ENCODE peak calls at places on chromosomes 5 and 9, in six cellular contexts. K is brain microvascular endothelial cell, E is memory B cell, W is substantia nigra, P is NAMALWA, G is WTC11. V is an unnamed sample.

GRCh38 chr5:66769839-66770617 is 173.8 kb downstream of the MAST4 start:
- DNase-seq in K (no peak), E (no peak), W (peak; percentile 34), P (peak; percentile 5), G (peak; percentile 70), V (peak; percentile 26)

GRCh38 chr5:95822408-95823240 is at the start of gene GLRX:
- DNase-seq in K (peak; percentile 73), E (no peak), W (peak; percentile 58), P (peak; percentile 84), G (peak; percentile 56), V (peak; percentile 66)

GRCh38 chr9:12785251-12785880 is 10.5 kb downstream of the LURAP1L start:
- DNase-seq in K (peak; percentile 24), E (no peak), W (peak; percentile 4), P (no peak), G (no peak), V (peak; percentile 53)

GRCh38 chr9:126229501-126229900 is 97.1 kb upstream of the MVB12B start:
- DNase-seq in K (no peak), E (no peak), W (no peak), P (no peak), G (no peak), V (no peak)

GRCh38 chr9:92035146-92035545 is 80.1 kb downstream of the SPTLC1 start:
- DNase-seq in K (no peak), E (no peak), W (no peak), P (no peak), G (no peak), V (no peak)

GRCh38 chr9:77808750-77809079 is 160.6 kb upstream of the GNA14 start:
- DNase-seq in K (no peak), E (no peak), W (no peak), P (no peak), G (no peak), V (peak; percentile 17)

GRCh38 chr5:170137694-170138214 is 32.1 kb downstream of the FOXI1 start:
- DNase-seq in K (no peak), E (no peak), W (no peak), P (no peak), G (no peak), V (no peak)

GRCh38 chr9:112337547-112337946 is 4.1 kb upstream of the PTBP3 start:
- DNase-seq in K (no peak), E (no peak), W (no peak), P (no peak), G (no peak), V (no peak)

GRCh38 chr9:78909566-78909965 is 612.6 kb downstream of the PSAT1 start:
- DNase-seq in K (peak; percentile 18), E (no peak), W (no peak), P (no peak), G (no peak), V (no peak)

GRCh38 chr5:54194326-54194725 is 116.0 kb downstream of the ARL15 start:
- DNase-seq in K (no peak), E (no peak), W (no peak), P (peak; percentile 23), G (no peak), V (no peak)

GRCh38 chr5:89211836-89212235 is 328.9 kb upstream of the MEF2C start:
- DNase-seq in K (peak; percentile 78), E (no peak), W (no peak), P (no peak), G (no peak), V (no peak)

V was measured in DMS53.